ENCODE peak calls at places on chromosomes 12 and 14, in six cellular contexts. L is progenitor cell of endocrine pancreas, N is CMK, J is EH, K is MM.1S, F is HuH-7. M is an unnamed sample.

GRCh38 chr14:104635717-104636116 is 31.1 kb upstream of the TMEM179 start:
- DNase-seq in L (no peak), N (no peak), J (no peak), K (no peak), F (no peak), M (no peak)

GRCh38 chr12:1840981-1841425 is 20.6 kb downstream of the LRTM2 start:
- DNase-seq in L (no peak), N (no peak), J (no peak), K (no peak), F (no peak), M (no peak)

GRCh38 chr12:93572712-93573551 is 457 bp downstream of the SOCS2 start:
- DNase-seq in L (peak), N (no peak), J (peak), K (no peak), F (peak), M (no peak)

GRCh38 chr12:111010061-111010460 is 89.7 kb upstream of the MYL2 start:
- DNase-seq in L (no peak), N (no peak), J (no peak), K (no peak), F (no peak), M (no peak)

GRCh38 chr14:21525571-21525970 is 575 bp downstream of the SALL2 start:
- DNase-seq in L (no peak), N (no peak), J (peak), K (no peak), F (peak), M (no peak)

GRCh38 chr14:106556665-106557289 is 1030.4 kb downstream of the TMEM121 start:
- DNase-seq in L (no peak), N (no peak), J (no peak), K (peak), F (no peak), M (no peak)

GRCh38 chr14:84435820-84436326 is 1094.1 kb upstream of the FLRT2 start:
- DNase-seq in L (no peak), N (no peak), J (no peak), K (no peak), F (no peak), M (no peak)

GRCh38 chr12:9667403-9667802 is 2.1 kb upstream of the CLEC2D start:
- DNase-seq in L (no peak), N (no peak), J (no peak), K (peak), F (no peak), M (no peak)

GRCh38 chr12:45284096-45284901 is 68.4 kb downstream of the ANO6 start:
- DNase-seq in L (no peak), N (no peak), J (peak), K (no peak), F (no peak), M (no peak)

GRCh38 chr12:51686727-51687126 is 95.7 kb downstream of the SCN8A start:
- DNase-seq in L (no peak), N (no peak), J (peak), K (no peak), F (no peak), M (no peak)

GRCh38 chr14:105271224-105271890 is 23.0 kb downstream of the BTBD6 start:
- DNase-seq in L (no peak), N (no peak), J (no peak), K (no peak), F (no peak), M (no peak)

GRCh38 chr12:79927772-79928474 is 7.0 kb downstream of the PPP1R12A start:
- DNase-seq in L (no peak), N (no peak), J (peak), K (peak), F (no peak), M (no peak)

GRCh38 chr14:69644814-69645213 is 33.4 kb downstream of the SUSD6 start:
- DNase-seq in L (no peak), N (no peak), J (no peak), K (no peak), F (no peak), M (no peak)

GRCh38 chr12:553216-554000 is 93.7 kb downstream of the B4GALNT3 start:
- DNase-seq in L (no peak), N (no peak), J (no peak), K (peak), F (no peak), M (no peak)

GRCh38 chr12:129659927-129660326 is 243.9 kb downstream of the TMEM132D start:
- DNase-seq in L (no peak), N (no peak), J (no peak), K (no peak), F (no peak), M (no peak)

GRCh38 chr12:68623984-68624383 is 13.3 kb downstream of the RAP1B start:
- DNase-seq in L (no peak), N (no peak), J (peak), K (no peak), F (no peak), M (no peak)

GRCh38 chr14:105411985-105412767 is 7.5 kb upstream of the MTA1 start:
- DNase-seq in L (no peak), N (no peak), J (no peak), K (no peak), F (no peak), M (no peak)

GRCh38 chr12:103886398-103886797 is 43.8 kb upstream of the HSP90B1 start:
- DNase-seq in L (no peak), N (no peak), J (no peak), K (no peak), F (no peak), M (no peak)

GRCh38 chr14:30928462-30928861 is 54.1 kb downstream of the COCH start:
- DNase-seq in L (no peak), N (no peak), J (peak), K (no peak), F (no peak), M (no peak)

GRCh38 chr14:94025720-94026119 is 420 bp upstream of the OTUB2 start:
- DNase-seq in L (no peak), N (no peak), J (no peak), K (no peak), F (no peak), M (no peak)

GRCh38 chr12:118402251-118402650 is 25.9 kb downstream of the SUDS3 start:
- DNase-seq in L (no peak), N (no peak), J (peak), K (no peak), F (no peak), M (no peak)

GRCh38 chr12:2936301-2936700 is 22.9 kb upstream of the TEAD4 start:
- DNase-seq in L (no peak), N (no peak), J (no peak), K (no peak), F (no peak), M (no peak)

GRCh38 chr12:21434704-21435103 is 2.8 kb upstream of the PYROXD1 start:
- DNase-seq in L (no peak), N (no peak), J (no peak), K (no peak), F (no peak), M (no peak)

GRCh38 chr14:67623114-67623513 is 3.4 kb downstream of the ARG2 start:
- DNase-seq in L (no peak), N (no peak), J (no peak), K (no peak), F (peak), M (no peak)

GRCh38 chr12:14946162-14946561 is 7.8 kb upstream of the ERP27 start:
- DNase-seq in L (no peak), N (no peak), J (no peak), K (no peak), F (no peak), M (no peak)

GRCh38 chr14:105525861-105526780 is at the start of gene TMEM121:
- DNase-seq in L (peak), N (no peak), J (peak), K (peak), F (no peak), M (peak)

GRCh38 chr12:127191124-127191523 is 1075.8 kb upstream of the TMEM132C start:
- DNase-seq in L (no peak), N (no peak), J (peak), K (no peak), F (no peak), M (no peak)

GRCh38 chr12:107134558-107134957 is 41.2 kb upstream of the CRY1 start:
- DNase-seq in L (no peak), N (no peak), J (no peak), K (peak), F (peak), M (peak)

GRCh38 chr14:96920023-96920422 is 122.8 kb downstream of the VRK1 start:
- DNase-seq in L (no peak), N (no peak), J (no peak), K (no peak), F (no peak), M (no peak)

GRCh38 chr14:74441113-74441512 is 15.1 kb upstream of the SYNDIG1L start:
- DNase-seq in L (no peak), N (no peak), J (no peak), K (no peak), F (no peak), M (no peak)

GRCh38 chr12:62632521-62632920 is 165.9 kb downstream of the MON2 start:
- DNase-seq in L (peak), N (no peak), J (peak), K (no peak), F (peak), M (no peak)

GRCh38 chr14:32190713-32191112 is 11.1 kb upstream of the RNU6-7 start:
- DNase-seq in L (no peak), N (no peak), J (peak), K (no peak), F (no peak), M (no peak)

GRCh38 chr12:53207042-53207441 is at the start of gene ITGB7:
- DNase-seq in L (no peak), N (no peak), J (no peak), K (peak), F (no peak), M (no peak)

GRCh38 chr12:26817183-26817591 is 15.8 kb downstream of the ITPR2 start:
- DNase-seq in L (no peak), N (no peak), J (no peak), K (peak), F (no peak), M (no peak)

M was measured in A549.